ENCODE peak calls at places on chromosome 18, in five cellular contexts. B is coronary artery, O is AG04450, R is Peyer's patch, V is brain microvascular endothelial cell. Q is an unnamed sample.

GRCh38 chr18:70355620-70356385 is 67.0 kb downstream of the SOCS6 start:
- DNase-seq in B (no peak), O (no peak), R (no peak), V (no peak), Q (no peak)

GRCh38 chr18:56333846-56334245 is 304.5 kb downstream of the TXNL1 start:
- DNase-seq in B (no peak), O (no peak), R (no peak), V (no peak), Q (no peak)

GRCh38 chr18:2847341-2848144 is 737 bp downstream of the EMILIN2 start:
- DNase-seq in B (no peak), O (no peak), R (peak; percentile 55), V (peak; percentile 24), Q (no peak)

GRCh38 chr18:6997802-6998201 is 119.8 kb downstream of the LAMA1 start:
- DNase-seq in B (no peak), O (no peak), R (no peak), V (no peak), Q (no peak)

GRCh38 chr18:14074187-14074586 is 58.0 kb downstream of the ZNF519 start:
- DNase-seq in B (no peak), O (no peak), R (no peak), V (no peak), Q (no peak)

GRCh38 chr18:61544178-61544577 is 210.9 kb downstream of the CDH20 start:
- DNase-seq in B (no peak), O (no peak), R (no peak), V (no peak), Q (no peak)

GRCh38 chr18:10332452-10332851 is 122.0 kb upstream of the APCDD1 start:
- DNase-seq in B (no peak), O (no peak), R (no peak), V (no peak), Q (no peak)

GRCh38 chr18:46152808-46153617 is 48.8 kb downstream of the HAUS1 start:
- DNase-seq in B (no peak), O (no peak), R (no peak), V (no peak), Q (no peak)

GRCh38 chr18:49178736-49179135 is 228.0 kb upstream of the SMAD7 start:
- DNase-seq in B (no peak), O (no peak), R (peak; percentile 51), V (peak; percentile 23), Q (peak; percentile 34)

GRCh38 chr18:76970749-76971148 is 148.4 kb downstream of the ZNF236 start:
- DNase-seq in B (no peak), O (no peak), R (no peak), V (no peak), Q (no peak)

GRCh38 chr18:12841070-12841469 is 43.0 kb downstream of the PTPN2 start:
- DNase-seq in B (no peak), O (no peak), R (no peak), V (no peak), Q (no peak)
- TF ChIP-seq CTCF in B (no peak), O (no peak), R (no peak), V (no peak), Q (no peak)

GRCh38 chr18:54716586-54716985 is 111.7 kb upstream of the RAB27B start:
- DNase-seq in B (no peak), O (no peak), R (no peak), V (no peak), Q (peak; percentile 40)

GRCh38 chr18:54710519-54711281 is 117.6 kb upstream of the RAB27B start:
- DNase-seq in B (no peak), O (no peak), R (no peak), V (no peak), Q (no peak)

GRCh38 chr18:54712315-54712714 is 116.0 kb upstream of the RAB27B start:
- DNase-seq in B (no peak), O (peak; percentile 36), R (no peak), V (peak; percentile 79), Q (no peak)

GRCh38 chr18:54713386-54713785 is 114.9 kb upstream of the RAB27B start:
- DNase-seq in B (no peak), O (no peak), R (no peak), V (no peak), Q (no peak)

DNA sequence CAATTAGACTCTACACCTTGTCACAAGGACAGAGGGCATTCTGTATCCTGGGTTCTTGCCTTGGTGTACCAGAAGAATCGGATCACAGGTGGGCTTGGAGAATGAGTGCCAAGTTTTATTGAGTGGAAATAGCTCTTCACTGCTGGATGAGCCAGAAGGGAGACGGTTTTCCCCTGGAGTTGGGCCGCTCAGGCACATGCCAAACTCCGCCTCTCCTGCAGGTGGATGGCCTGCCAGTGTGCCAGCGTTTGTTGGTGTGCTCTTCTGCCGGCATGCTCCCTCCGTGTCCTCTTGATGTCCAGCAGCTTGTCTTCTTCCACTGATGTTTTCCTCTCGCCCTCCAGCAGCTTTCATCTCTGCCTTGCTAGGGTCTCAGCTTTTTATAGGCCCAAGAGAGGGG is 115.5 kb upstream of the RAB27B start:
- DNase-seq in B (no peak), O (no peak), R (no peak), V (no peak), Q (no peak)
- H3K27ac ChIP-seq in B (no peak overlapping the region), O (peak overlapping the region; percentile 53), R (no peak overlapping the region), V (peak overlapping the region; percentile 82), Q (no peak overlapping the region)

GRCh38 chr18:33317640-33318039 is 122.9 kb downstream of the CCDC178 start:
- DNase-seq in B (no peak), O (no peak), R (no peak), V (no peak), Q (no peak)

DNA sequence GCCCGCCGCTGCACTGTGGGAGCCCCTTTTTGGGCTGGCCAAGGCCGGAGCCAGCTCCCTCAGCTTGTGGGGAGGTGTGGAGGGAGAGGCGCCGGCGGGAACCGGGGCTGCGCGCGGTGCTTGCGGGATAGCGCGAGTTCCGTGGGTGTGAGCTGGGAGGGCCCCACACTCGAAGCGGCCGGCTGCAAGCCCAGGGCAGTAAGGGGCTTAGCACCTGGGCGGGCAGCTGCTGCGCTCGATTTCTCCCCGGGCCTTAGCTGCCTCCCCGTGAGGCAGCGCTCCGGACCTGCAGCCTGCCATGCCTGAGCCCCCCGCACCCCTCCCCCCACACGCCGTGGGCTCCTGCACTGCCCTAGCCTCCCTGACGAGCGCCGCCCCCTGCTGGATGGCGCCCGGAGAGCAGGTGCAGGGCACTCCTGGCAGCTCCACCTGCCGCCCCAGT is 124.4 kb downstream of the CCDC178 start:
- DNase-seq in B (no peak), O (no peak), R (no peak), V (no peak), Q (no peak)
- TF ChIP-seq CTCF in B (no peak), O (no peak), R (no peak), V (no peak), Q (no peak)

DNA sequence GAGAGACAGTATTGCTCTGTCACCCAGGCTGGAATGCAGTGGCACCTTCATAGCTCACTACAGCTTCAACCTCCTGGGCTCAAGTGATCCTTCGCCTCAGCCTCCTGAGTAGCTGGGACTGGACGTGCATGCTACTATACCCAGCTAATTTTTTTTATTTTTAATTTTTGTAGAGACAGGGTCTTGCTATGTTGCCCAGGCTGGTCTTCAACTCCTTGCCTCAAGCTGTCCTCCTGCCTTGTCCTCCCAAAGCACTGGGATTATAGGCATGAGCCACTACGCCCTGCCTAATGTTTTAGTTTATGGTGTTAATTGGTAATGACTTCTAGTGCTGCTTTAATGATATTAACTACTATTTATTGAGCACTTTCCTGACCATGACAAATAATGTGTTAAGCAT is 18.3 kb downstream of the RNF138 start:
- DNase-seq in B (no peak), O (no peak), R (no peak), V (no peak), Q (no peak)
- H3K27ac ChIP-seq in B (no peak overlapping the region), O (no peak overlapping the region), R (no peak overlapping the region), V (no peak overlapping the region), Q (no peak overlapping the region)

GRCh38 chr18:48037481-48038271 is 107.2 kb upstream of the SMAD2 start:
- DNase-seq in B (peak; percentile 55), O (no peak), R (peak; percentile 62), V (no peak), Q (peak; percentile 44)
- TF ChIP-seq CTCF in B (no peak), O (no peak), R (peak; percentile 58), V (peak; percentile 31), Q (no peak)

DNA sequence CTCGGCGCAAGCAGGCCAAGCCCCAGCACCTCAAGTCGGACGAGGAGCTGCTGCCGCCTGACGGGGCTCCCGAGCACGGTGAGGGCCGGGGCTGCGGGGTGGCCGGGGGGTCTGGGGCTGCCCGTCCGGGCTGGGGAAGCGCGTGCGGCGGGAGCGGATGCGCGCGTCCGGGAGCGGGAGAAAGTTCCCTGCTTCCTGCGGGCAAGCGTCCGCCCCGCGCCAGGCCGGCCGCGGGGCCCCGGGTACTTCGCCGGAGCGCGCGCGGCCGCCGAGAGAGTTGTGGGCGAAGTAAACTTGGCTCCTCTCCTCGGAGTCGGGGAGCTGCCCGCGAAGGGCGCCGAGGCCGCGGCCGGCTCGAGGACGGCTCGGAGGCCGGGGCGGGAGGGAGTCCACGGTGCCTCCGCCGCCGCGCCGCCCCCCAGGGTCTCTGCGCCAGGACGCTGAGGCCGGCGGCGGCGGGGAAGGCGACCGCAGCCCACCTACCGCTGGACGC is 707 bp downstream of the SALL3 start:
- DNase-seq in B (no peak), O (no peak), R (no peak), V (no peak), Q (no peak)
- H3K27ac ChIP-seq in B (no peak overlapping the region), O (no peak overlapping the region), R (no peak overlapping the region), V (no peak overlapping the region), Q (no peak overlapping the region)